ENCODE peak calls at places on chromosomes 2 and 18, in nine cellular contexts. U is fibroblast of lung, D is mesendoderm, F is breast epithelium, P is PC-3, N is spleen, K is ascending aorta, L is body of pancreas, T is thyroid gland. S is an unnamed sample.

GRCh38 chr2:10712186-10712809 is 9.1 kb upstream of the ATP6V1C2 start:
- DNase-seq in N (peak; percentile 73), D (peak; percentile 56), U (no peak), K (no peak), T (no peak), P (no peak), F (no peak), L (no peak), S (no peak)

GRCh38 chr2:1649103-1649870 is 95.0 kb downstream of the PXDN start:
- DNase-seq in K (no peak), P (no peak), U (no peak), L (no peak), D (no peak), F (no peak), N (peak; percentile 66), T (no peak), S (no peak)

GRCh38 chr2:205534997-205535396 is 147.3 kb upstream of the NRP2 start:
- DNase-seq in T (no peak), L (no peak), K (no peak), P (no peak), N (no peak), F (no peak), U (no peak), D (no peak), S (no peak)

GRCh38 chr2:234747032-234747431 is 204.8 kb upstream of the SH3BP4 start:
- DNase-seq in T (no peak), K (no peak), N (no peak), F (no peak), L (no peak), U (peak; percentile 67), P (no peak), D (no peak), S (peak; percentile 48)

GRCh38 chr2:155377178-155377780 is 678.8 kb downstream of the KCNJ3 start:
- DNase-seq in P (peak; percentile 63), N (no peak), L (no peak), U (peak; percentile 63), T (no peak), F (no peak), D (peak; percentile 47), K (no peak), S (no peak)

GRCh38 chr2:205692095-205692494 is 9.8 kb downstream of the NRP2 start:
- DNase-seq in L (no peak), K (no peak), F (no peak), U (peak; percentile 44), P (peak; percentile 17), N (no peak), T (no peak), D (no peak), S (no peak)

GRCh38 chr2:108974674-108975073 is 14.3 kb downstream of the EDAR start:
- DNase-seq in L (no peak), N (no peak), U (no peak), F (no peak), T (no peak), P (no peak), D (no peak), K (no peak), S (no peak)

GRCh38 chr18:5895300-5895885 is at the start of gene TMEM200C:
- DNase-seq in K (no peak), P (peak; percentile 37), N (no peak), L (peak; percentile 33), D (peak; percentile 66), T (no peak), U (peak; percentile 34), F (no peak), S (no peak)

GRCh38 chr2:38148501-38148900 is 72.5 kb upstream of the CYP1B1 start:
- DNase-seq in L (peak; percentile 70), N (no peak), P (peak; percentile 94), U (peak; percentile 90), F (no peak), T (peak; percentile 53), D (no peak), K (no peak), S (no peak)

GRCh38 chr2:29196792-29197788 is 81.9 kb downstream of the CLIP4 start:
- DNase-seq in F (peak; percentile 69), U (peak; percentile 62), L (peak; percentile 70), D (peak; percentile 77), K (peak; percentile 71), T (peak; percentile 73), N (peak; percentile 85), P (peak; percentile 86), S (no peak)

GRCh38 chr2:232980683-232981082 is 32.4 kb downstream of the NGEF start:
- DNase-seq in P (peak; percentile 57), U (no peak), D (peak; percentile 38), F (peak; percentile 20), L (no peak), T (no peak), K (peak; percentile 31), N (peak; percentile 47), S (no peak)

GRCh38 chr2:54725343-54726099 is 2.1 kb downstream of the EML6 start:
- DNase-seq in N (no peak), K (no peak), T (no peak), L (no peak), U (no peak), D (peak; percentile 3), P (no peak), F (no peak), S (no peak)

GRCh38 chr18:24633121-24633520 is 172.7 kb downstream of the HRH4 start:
- DNase-seq in P (no peak), T (no peak), U (peak; percentile 44), K (no peak), D (no peak), F (no peak), L (no peak), N (no peak), S (peak; percentile 23)

GRCh38 chr2:60926751-60927568 is 45.6 kb downstream of the REL start:
- DNase-seq in N (no peak), P (no peak), U (peak; percentile 27), F (no peak), D (no peak), T (no peak), K (no peak), L (no peak), S (peak; percentile 31)

DNA sequence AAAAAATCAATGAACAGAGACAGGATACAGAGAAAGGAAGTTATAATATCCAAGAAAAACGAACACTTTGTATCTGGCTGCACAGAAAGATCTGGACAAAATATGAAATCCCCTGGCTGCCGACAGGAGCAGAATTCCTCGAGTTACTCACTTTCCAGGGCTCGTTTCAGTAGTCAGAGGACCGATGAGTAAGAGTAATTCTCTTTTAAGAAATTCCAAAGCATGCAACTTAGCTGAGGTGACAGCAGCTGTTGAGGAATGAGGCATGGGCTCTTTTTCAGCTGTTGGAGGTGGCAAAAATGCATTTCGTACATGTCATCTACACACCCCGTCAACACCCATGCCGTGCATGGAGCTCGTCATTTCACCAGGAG is 210.7 kb upstream of the SMIM21 start:
- DNase-seq in L (no peak), N (no peak), P (no peak), D (peak; percentile 29), K (no peak), U (peak; percentile 56), F (no peak), T (no peak), S (peak; percentile 44)
- H3K4me3 ChIP-seq in L (no peak overlapping the region), N (no peak overlapping the region), P (no peak overlapping the region), D (no peak overlapping the region), K (peak overlapping the region; percentile 31), U (peak overlapping the region; percentile 15), F (peak overlapping the region; percentile 17), T (no peak overlapping the region), S (peak overlapping the region; percentile 34)

DNA sequence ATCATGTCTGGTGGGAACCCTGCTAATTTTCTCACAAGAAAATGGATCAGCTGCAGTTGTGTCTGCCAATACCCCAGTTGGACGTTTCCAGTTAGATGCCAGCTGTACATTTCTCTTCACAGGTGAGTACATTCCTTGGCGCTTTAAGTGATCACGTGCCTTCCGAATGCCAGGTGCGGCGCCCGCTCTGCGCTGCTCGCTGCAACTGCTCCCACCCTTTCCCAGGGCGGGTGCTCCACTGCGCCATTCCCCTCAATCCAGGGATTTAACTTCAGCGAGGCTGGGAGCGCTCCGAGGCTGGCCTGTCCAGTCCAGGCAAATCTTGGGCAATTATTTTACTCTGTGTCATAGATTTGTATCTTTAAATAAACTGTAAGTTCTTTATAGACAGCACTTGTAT is 225.0 kb upstream of the RAB6C start:
- DNase-seq in L (no peak), K (no peak), T (no peak), P (no peak), D (no peak), U (no peak), F (no peak), N (peak; percentile 54), S (no peak)
- H3K27me3 ChIP-seq in L (no peaks in the 10 kb centered on the region), K (no peaks in the 10 kb centered on the region), T (no peaks in the 10 kb centered on the region), P (peaks cover 26% of the 10 kb centered on the region), D (no peaks in the 10 kb centered on the region), U (no peaks in the 10 kb centered on the region), F (no peaks in the 10 kb centered on the region), N (peaks cover 4% of the 10 kb centered on the region), S (no peaks in the 10 kb centered on the region)

GRCh38 chr2:85235281-85235680 is 92.5 kb downstream of the TGOLN2 start:
- DNase-seq in T (no peak), N (peak; percentile 24), K (no peak), F (no peak), U (no peak), D (no peak), P (no peak), L (no peak), S (no peak)

GRCh38 chr2:85236107-85236506 is 91.7 kb downstream of the TGOLN2 start:
- DNase-seq in D (no peak), P (no peak), U (no peak), T (no peak), F (no peak), N (peak; percentile 24), L (no peak), K (no peak), S (no peak)

GRCh38 chr2:85231952-85232351 is 95.8 kb downstream of the TGOLN2 start:
- DNase-seq in K (no peak), D (no peak), U (no peak), L (no peak), N (no peak), P (no peak), F (no peak), T (peak; percentile 47), S (no peak)

GRCh38 chr2:85237849-85238570 is 89.8 kb downstream of the TGOLN2 start:
- DNase-seq in N (peak; percentile 58), F (no peak), K (no peak), D (peak; percentile 94), L (peak; percentile 63), P (no peak), T (no peak), U (no peak), S (no peak)

GRCh38 chr2:85234879-85235278 is 92.9 kb downstream of the TGOLN2 start:
- DNase-seq in F (no peak), N (no peak), D (peak; percentile 85), L (no peak), P (no peak), K (no peak), T (peak; percentile 69), U (no peak), S (no peak)
- H3K4me3 ChIP-seq in F (no peak overlapping the region), N (no peak overlapping the region), D (no peak overlapping the region), L (no peak overlapping the region), P (no peak overlapping the region), K (no peak overlapping the region), T (no peak overlapping the region), U (no peak overlapping the region), S (no peak overlapping the region)

DNA sequence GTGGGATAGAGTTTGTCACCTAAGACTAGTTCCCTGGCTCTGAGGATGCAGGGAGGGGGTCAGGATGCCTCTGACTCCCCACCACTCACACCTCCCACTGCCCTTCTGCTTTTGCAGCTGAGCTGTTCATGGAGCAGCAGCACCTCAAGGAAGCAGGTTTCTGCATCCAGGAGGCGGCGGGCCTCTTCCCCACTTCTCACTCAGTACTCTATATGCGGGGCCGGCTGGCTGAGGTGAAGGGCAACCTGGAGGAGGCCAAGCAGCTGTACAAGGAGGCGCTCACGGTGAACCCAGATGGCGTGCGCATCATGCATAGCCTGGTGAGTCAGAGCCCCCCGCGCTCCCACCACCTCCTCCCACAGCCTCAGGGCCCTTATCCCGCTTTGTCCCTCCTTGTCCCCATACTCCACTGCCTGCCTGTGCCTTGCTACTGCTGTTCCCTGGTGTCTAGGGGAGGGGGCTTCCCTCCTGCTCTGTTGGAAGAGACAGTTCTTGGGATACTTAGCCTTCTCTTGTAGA is 94.4 kb downstream of the STPG4 start:
- DNase-seq in P (no peak), T (no peak), K (no peak), L (no peak), D (no peak), U (no peak), F (no peak), N (no peak), S (no peak)
- H3K27me3 ChIP-seq in P (no peaks in the 10 kb centered on the region), T (no peaks in the 10 kb centered on the region), K (no peaks in the 10 kb centered on the region), L (no peaks in the 10 kb centered on the region), D (no peaks in the 10 kb centered on the region), U (no peaks in the 10 kb centered on the region), F (no peaks in the 10 kb centered on the region), N (no peaks in the 10 kb centered on the region), S (no peaks in the 10 kb centered on the region)